ENCODE peak calls at places on chromosomes 3 and 15, in nine cellular contexts. One of them, this sample, is unnamed.

GRCh38 chr15:96551196-96551595 is 220.7 kb downstream of the NR2F2 start:
- DNase-seq in astrocyte of the spinal cord: no peak
- DNase-seq in dorsolateral prefrontal cortex: no peak
- DNase-seq in tibial artery: no peak
- DNase-seq in GM23338: no peak
- DNase-seq in fibroblast of villous mesenchyme: no peak
- DNase-seq in GM12865: no peak
- DNase-seq in adipocyte: no peak
- DNase-seq in CD4-positive, alpha-beta memory T cell: no peak
- DNase-seq in this sample: no peak

GRCh38 chr3:40690696-40691597 is 166.2 kb downstream of the ZNF621 start:
- DNase-seq in adipocyte: no peak
- DNase-seq in astrocyte of the spinal cord: peak; percentile 5
- DNase-seq in GM23338: no peak
- DNase-seq in fibroblast of villous mesenchyme: no peak
- DNase-seq in CD4-positive, alpha-beta memory T cell: no peak
- DNase-seq in dorsolateral prefrontal cortex: no peak
- DNase-seq in GM12865: no peak
- DNase-seq in tibial artery: peak; percentile 94
- DNase-seq in this sample: no peak

GRCh38 chr15:67183443-67184169 is 70.9 kb downstream of the AAGAB start:
- DNase-seq in fibroblast of villous mesenchyme: peak; percentile 83
- DNase-seq in dorsolateral prefrontal cortex: no peak
- DNase-seq in astrocyte of the spinal cord: peak; percentile 59
- DNase-seq in CD4-positive, alpha-beta memory T cell: no peak
- DNase-seq in adipocyte: peak; percentile 92
- DNase-seq in GM23338: no peak
- DNase-seq in GM12865: no peak
- DNase-seq in tibial artery: peak; percentile 64
- DNase-seq in this sample: no peak

GRCh38 chr3:138898301-138898700 is 48.6 kb downstream of the FOXL2 start:
- DNase-seq in dorsolateral prefrontal cortex: no peak
- DNase-seq in astrocyte of the spinal cord: peak; percentile 70
- DNase-seq in GM23338: no peak
- DNase-seq in fibroblast of villous mesenchyme: peak; percentile 33
- DNase-seq in adipocyte: peak; percentile 57
- DNase-seq in tibial artery: no peak
- DNase-seq in GM12865: no peak
- DNase-seq in CD4-positive, alpha-beta memory T cell: no peak
- DNase-seq in this sample: no peak

GRCh38 chr3:97712919-97713318 is 51.6 kb upstream of the ARL6 start:
- DNase-seq in fibroblast of villous mesenchyme: no peak
- DNase-seq in CD4-positive, alpha-beta memory T cell: no peak
- DNase-seq in tibial artery: no peak
- DNase-seq in dorsolateral prefrontal cortex: no peak
- DNase-seq in GM23338: no peak
- DNase-seq in adipocyte: no peak
- DNase-seq in astrocyte of the spinal cord: no peak
- DNase-seq in GM12865: no peak
- DNase-seq in this sample: no peak

GRCh38 chr3:30476373-30477082 is 129.9 kb upstream of the TGFBR2 start:
- DNase-seq in CD4-positive, alpha-beta memory T cell: no peak
- DNase-seq in dorsolateral prefrontal cortex: no peak
- DNase-seq in GM23338: no peak
- DNase-seq in astrocyte of the spinal cord: peak; percentile 39
- DNase-seq in tibial artery: no peak
- DNase-seq in GM12865: no peak
- DNase-seq in fibroblast of villous mesenchyme: peak; percentile 71
- DNase-seq in adipocyte: peak; percentile 66
- DNase-seq in this sample: no peak

GRCh38 chr3:136659253-136659652 is 92.9 kb downstream of the STAG1 start:
- DNase-seq in adipocyte: peak; percentile 66
- DNase-seq in tibial artery: no peak
- DNase-seq in CD4-positive, alpha-beta memory T cell: no peak
- DNase-seq in dorsolateral prefrontal cortex: peak; percentile 73
- DNase-seq in astrocyte of the spinal cord: peak; percentile 82
- DNase-seq in GM23338: peak; percentile 47
- DNase-seq in GM12865: peak; percentile 15
- DNase-seq in fibroblast of villous mesenchyme: peak; percentile 83
- DNase-seq in this sample: peak; percentile 19

GRCh38 chr15:65374831-65375401 is 2.9 kb downstream of the IGDCC3 start:
- DNase-seq in tibial artery: peak; percentile 24
- DNase-seq in CD4-positive, alpha-beta memory T cell: no peak
- DNase-seq in GM12865: no peak
- DNase-seq in adipocyte: peak; percentile 35
- DNase-seq in astrocyte of the spinal cord: no peak
- DNase-seq in dorsolateral prefrontal cortex: no peak
- DNase-seq in fibroblast of villous mesenchyme: no peak
- DNase-seq in GM23338: no peak
- DNase-seq in this sample: no peak

GRCh38 chr3:65951836-65952505 is 86.7 kb downstream of the MAGI1 start:
- DNase-seq in CD4-positive, alpha-beta memory T cell: no peak
- DNase-seq in astrocyte of the spinal cord: no peak
- DNase-seq in GM12865: no peak
- DNase-seq in GM23338: no peak
- DNase-seq in fibroblast of villous mesenchyme: no peak
- DNase-seq in adipocyte: no peak
- DNase-seq in tibial artery: no peak
- DNase-seq in dorsolateral prefrontal cortex: no peak
- DNase-seq in this sample: no peak

GRCh38 chr3:170330366-170330765 is 27.1 kb upstream of the SKIL start:
- DNase-seq in fibroblast of villous mesenchyme: no peak
- DNase-seq in adipocyte: peak; percentile 43
- DNase-seq in tibial artery: no peak
- DNase-seq in GM12865: no peak
- DNase-seq in astrocyte of the spinal cord: peak; percentile 65
- DNase-seq in dorsolateral prefrontal cortex: no peak
- DNase-seq in CD4-positive, alpha-beta memory T cell: no peak
- DNase-seq in GM23338: no peak
- DNase-seq in this sample: no peak

GRCh38 chr15:82046668-82047492 is 1.1 kb upstream of the MEX3B start:
- DNase-seq in GM12865: peak; percentile 93
- DNase-seq in CD4-positive, alpha-beta memory T cell: peak; percentile 87
- DNase-seq in adipocyte: peak; percentile 97
- DNase-seq in GM23338: peak; percentile 96
- DNase-seq in astrocyte of the spinal cord: peak; percentile 93
- DNase-seq in tibial artery: peak; percentile 93
- DNase-seq in dorsolateral prefrontal cortex: peak; percentile 77
- DNase-seq in fibroblast of villous mesenchyme: peak; percentile 90
- DNase-seq in this sample: peak; percentile 71

GRCh38 chr3:44000586-44000985 is 241.1 kb upstream of the TOPAZ1 start:
- DNase-seq in adipocyte: peak; percentile 77
- DNase-seq in GM12865: peak; percentile 70
- DNase-seq in GM23338: no peak
- DNase-seq in CD4-positive, alpha-beta memory T cell: no peak
- DNase-seq in tibial artery: no peak
- DNase-seq in astrocyte of the spinal cord: peak; percentile 66
- DNase-seq in dorsolateral prefrontal cortex: no peak
- DNase-seq in fibroblast of villous mesenchyme: no peak
- DNase-seq in this sample: no peak

GRCh38 chr3:171333784-171334464 is 126.3 kb downstream of the TNIK start:
- DNase-seq in GM12865: no peak
- DNase-seq in adipocyte: no peak
- DNase-seq in astrocyte of the spinal cord: no peak
- DNase-seq in tibial artery: no peak
- DNase-seq in fibroblast of villous mesenchyme: no peak
- DNase-seq in dorsolateral prefrontal cortex: no peak
- DNase-seq in GM23338: no peak
- DNase-seq in CD4-positive, alpha-beta memory T cell: no peak
- DNase-seq in this sample: no peak

GRCh38 chr3:188554404-188554803 is 400.4 kb downstream of the LPP start:
- DNase-seq in GM23338: no peak
- DNase-seq in astrocyte of the spinal cord: peak; percentile 65
- DNase-seq in tibial artery: no peak
- DNase-seq in adipocyte: peak; percentile 23
- DNase-seq in GM12865: no peak
- DNase-seq in CD4-positive, alpha-beta memory T cell: no peak
- DNase-seq in dorsolateral prefrontal cortex: no peak
- DNase-seq in fibroblast of villous mesenchyme: peak; percentile 68
- DNase-seq in this sample: peak; percentile 63

DNA sequence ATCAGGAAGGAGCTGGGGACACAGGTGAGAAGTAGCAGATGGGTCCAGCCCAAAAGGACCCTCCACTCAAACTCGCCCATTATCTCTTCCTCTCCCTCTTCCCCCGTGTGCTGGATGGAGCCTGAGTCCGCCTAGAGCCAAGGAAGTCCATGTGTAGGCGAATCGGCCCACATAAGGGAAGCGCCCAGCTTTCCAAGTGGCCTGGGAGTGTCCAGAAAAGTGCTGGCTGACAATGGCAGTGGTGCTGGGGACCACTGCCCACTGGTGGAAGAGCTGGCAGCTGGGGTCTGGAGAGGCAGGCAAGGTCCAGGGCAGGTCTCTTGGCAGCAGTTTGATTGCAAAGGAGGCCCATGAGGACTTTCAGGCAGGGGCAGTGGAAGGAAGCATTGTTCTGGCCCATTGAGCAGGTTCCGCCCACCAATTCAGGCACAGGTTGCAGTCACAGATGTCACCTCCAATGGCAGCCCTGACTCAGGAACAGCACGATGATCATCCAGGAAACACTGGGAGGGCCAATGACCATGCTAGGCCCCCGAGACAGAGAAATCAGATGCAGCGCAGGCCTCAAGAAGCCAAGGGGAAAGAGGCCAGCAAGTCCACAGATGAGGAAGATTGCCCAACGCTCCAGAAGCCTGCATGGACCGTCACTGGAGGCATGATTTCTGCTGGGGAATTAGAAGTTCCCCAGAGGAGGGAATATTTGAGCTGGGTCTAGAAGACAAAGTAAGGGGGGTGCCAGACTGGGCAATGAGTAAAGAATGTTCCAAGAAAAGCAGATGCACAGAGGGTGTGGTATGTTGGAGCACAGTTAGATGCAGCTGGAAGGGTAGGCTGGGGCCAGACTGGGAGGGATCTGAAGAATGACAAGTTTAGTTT is 3.0 kb downstream of the MFGE8 start:
- DNase-seq in CD4-positive, alpha-beta memory T cell: no peak
- DNase-seq in tibial artery: no peak
- DNase-seq in astrocyte of the spinal cord: no peak
- DNase-seq in GM12865: no peak
- DNase-seq in fibroblast of villous mesenchyme: peak; percentile 52
- DNase-seq in adipocyte: peak; percentile 63
- DNase-seq in dorsolateral prefrontal cortex: no peak
- DNase-seq in GM23338: no peak
- DNase-seq in this sample: no peak
- H3K4me3 ChIP-seq in CD4-positive, alpha-beta memory T cell: no peak overlapping the region
- H3K4me3 ChIP-seq in tibial artery: peak overlapping the region; percentile 80
- H3K4me3 ChIP-seq in astrocyte of the spinal cord: no peak overlapping the region
- H3K4me3 ChIP-seq in GM12865: no peak overlapping the region
- H3K4me3 ChIP-seq in fibroblast of villous mesenchyme: no peak overlapping the region
- H3K4me3 ChIP-seq in adipocyte: peak overlapping the region; percentile 97
- H3K4me3 ChIP-seq in dorsolateral prefrontal cortex: no peak overlapping the region
- H3K4me3 ChIP-seq in GM23338: peak overlapping the region; percentile 99
- H3K4me3 ChIP-seq in this sample: no peak overlapping the region

DNA sequence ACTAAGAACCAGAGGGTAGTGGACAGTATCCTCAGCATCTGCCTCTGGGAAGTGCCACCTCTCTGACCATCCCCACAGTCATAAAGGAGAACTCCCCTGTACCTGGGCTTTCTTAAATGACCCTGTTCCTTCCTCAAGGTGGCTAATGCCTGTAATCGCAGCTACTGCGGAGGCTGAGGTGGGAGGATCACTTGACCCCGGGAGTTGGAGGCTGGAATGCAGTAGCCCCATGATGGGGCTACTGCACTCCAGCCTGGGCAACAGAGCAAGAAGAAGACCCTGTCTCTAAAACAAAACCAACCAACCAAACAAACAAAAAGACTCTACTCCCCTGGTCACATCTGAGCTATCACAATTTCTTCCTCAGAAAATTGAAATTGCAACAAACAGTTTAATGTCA is 848 bp upstream of the BUB1B start:
- DNase-seq in astrocyte of the spinal cord: no peak
- DNase-seq in CD4-positive, alpha-beta memory T cell: no peak
- DNase-seq in GM23338: no peak
- DNase-seq in adipocyte: no peak
- DNase-seq in dorsolateral prefrontal cortex: no peak
- DNase-seq in tibial artery: no peak
- DNase-seq in GM12865: no peak
- DNase-seq in fibroblast of villous mesenchyme: no peak
- DNase-seq in this sample: no peak
- H3K4me3 ChIP-seq in astrocyte of the spinal cord: no peak overlapping the region
- H3K4me3 ChIP-seq in CD4-positive, alpha-beta memory T cell: no peak overlapping the region
- H3K4me3 ChIP-seq in GM23338: no peak overlapping the region
- H3K4me3 ChIP-seq in adipocyte: no peak overlapping the region
- H3K4me3 ChIP-seq in dorsolateral prefrontal cortex: no peak overlapping the region
- H3K4me3 ChIP-seq in tibial artery: no peak overlapping the region
- H3K4me3 ChIP-seq in GM12865: no peak overlapping the region
- H3K4me3 ChIP-seq in fibroblast of villous mesenchyme: no peak overlapping the region
- H3K4me3 ChIP-seq in this sample: no peak overlapping the region

GRCh38 chr3:16515885-16516420 is 2.5 kb upstream of the RFTN1 start:
- DNase-seq in GM23338: no peak
- DNase-seq in tibial artery: no peak
- DNase-seq in dorsolateral prefrontal cortex: no peak
- DNase-seq in astrocyte of the spinal cord: no peak
- DNase-seq in fibroblast of villous mesenchyme: no peak
- DNase-seq in adipocyte: no peak
- DNase-seq in CD4-positive, alpha-beta memory T cell: no peak
- DNase-seq in GM12865: peak; percentile 52
- DNase-seq in this sample: no peak
- H3K4me3 ChIP-seq in GM23338: no peak overlapping the region
- H3K4me3 ChIP-seq in tibial artery: no peak overlapping the region
- H3K4me3 ChIP-seq in dorsolateral prefrontal cortex: no peak overlapping the region
- H3K4me3 ChIP-seq in astrocyte of the spinal cord: no peak overlapping the region
- H3K4me3 ChIP-seq in fibroblast of villous mesenchyme: no peak overlapping the region
- H3K4me3 ChIP-seq in adipocyte: no peak overlapping the region
- H3K4me3 ChIP-seq in CD4-positive, alpha-beta memory T cell: no peak overlapping the region
- H3K4me3 ChIP-seq in GM12865: peak overlapping the region; percentile 65
- H3K4me3 ChIP-seq in this sample: no peak overlapping the region

GRCh38 chr3:195583831-195584542 is at the start of gene APOD:
- DNase-seq in CD4-positive, alpha-beta memory T cell: no peak
- DNase-seq in tibial artery: peak; percentile 74
- DNase-seq in dorsolateral prefrontal cortex: peak; percentile 85
- DNase-seq in GM23338: no peak
- DNase-seq in fibroblast of villous mesenchyme: peak; percentile 77
- DNase-seq in astrocyte of the spinal cord: peak; percentile 32
- DNase-seq in adipocyte: peak; percentile 79
- DNase-seq in GM12865: no peak
- DNase-seq in this sample: peak; percentile 39

GRCh38 chr3:195580733-195581443 is 2.9 kb downstream of the APOD start:
- DNase-seq in adipocyte: peak; percentile 77
- DNase-seq in GM12865: no peak
- DNase-seq in dorsolateral prefrontal cortex: no peak
- DNase-seq in CD4-positive, alpha-beta memory T cell: no peak
- DNase-seq in astrocyte of the spinal cord: peak; percentile 34
- DNase-seq in tibial artery: no peak
- DNase-seq in GM23338: no peak
- DNase-seq in fibroblast of villous mesenchyme: peak; percentile 35
- DNase-seq in this sample: peak; percentile 54

GRCh38 chr3:195579281-195579680 is 4.5 kb downstream of the APOD start:
- DNase-seq in tibial artery: peak; percentile 52
- DNase-seq in fibroblast of villous mesenchyme: no peak
- DNase-seq in adipocyte: no peak
- DNase-seq in astrocyte of the spinal cord: no peak
- DNase-seq in GM12865: no peak
- DNase-seq in CD4-positive, alpha-beta memory T cell: no peak
- DNase-seq in GM23338: no peak
- DNase-seq in dorsolateral prefrontal cortex: no peak
- DNase-seq in this sample: no peak

GRCh38 chr3:195584543-195584870 is 767 bp upstream of the APOD start:
- DNase-seq in dorsolateral prefrontal cortex: no peak
- DNase-seq in GM23338: no peak
- DNase-seq in tibial artery: no peak
- DNase-seq in adipocyte: no peak
- DNase-seq in fibroblast of villous mesenchyme: no peak
- DNase-seq in GM12865: no peak
- DNase-seq in astrocyte of the spinal cord: no peak
- DNase-seq in CD4-positive, alpha-beta memory T cell: no peak
- DNase-seq in this sample: no peak

GRCh38 chr3:195582947-195583346 is 793 bp downstream of the APOD start:
- DNase-seq in adipocyte: no peak
- DNase-seq in astrocyte of the spinal cord: no peak
- DNase-seq in GM23338: peak; percentile 75
- DNase-seq in CD4-positive, alpha-beta memory T cell: no peak
- DNase-seq in GM12865: no peak
- DNase-seq in tibial artery: no peak
- DNase-seq in fibroblast of villous mesenchyme: no peak
- DNase-seq in dorsolateral prefrontal cortex: peak; percentile 49
- DNase-seq in this sample: no peak
- H3K4me3 ChIP-seq in adipocyte: peak overlapping the region; percentile 79
- H3K4me3 ChIP-seq in astrocyte of the spinal cord: no peak overlapping the region
- H3K4me3 ChIP-seq in GM23338: no peak overlapping the region
- H3K4me3 ChIP-seq in CD4-positive, alpha-beta memory T cell: no peak overlapping the region
- H3K4me3 ChIP-seq in GM12865: no peak overlapping the region
- H3K4me3 ChIP-seq in tibial artery: no peak overlapping the region
- H3K4me3 ChIP-seq in fibroblast of villous mesenchyme: peak overlapping the region; percentile 3
- H3K4me3 ChIP-seq in dorsolateral prefrontal cortex: peak overlapping the region; percentile 59
- H3K4me3 ChIP-seq in this sample: no peak overlapping the region

This sample was measured in skeletal muscle cell.